ENCODE peak calls at places on chromosomes 7 and 10, in five cellular contexts. M, N, C, J and B are unnamed samples.

GRCh38 chr10:100741386-100742066 is 3.9 kb upstream of the PAX2 start:
- DNase-seq in M (no peak), N (no peak), C (no peak), J (no peak), B (no peak)

GRCh38 chr7:119905495-119905894 is 367.5 kb upstream of the KCND2 start:
- DNase-seq in M (no peak), N (no peak), C (no peak), J (no peak), B (no peak)

GRCh38 chr7:91847881-91848599 is 32.5 kb downstream of the MTERF1 start:
- DNase-seq in M (no peak), N (no peak), C (no peak), J (no peak), B (peak)

GRCh38 chr7:142811154-142811737 is 40.5 kb downstream of the PRSS2 start:
- DNase-seq in M (no peak), N (peak), C (peak), J (no peak), B (peak)

GRCh38 chr10:74282151-74282852 is 131.3 kb downstream of the ADK start:
- DNase-seq in M (no peak), N (no peak), C (no peak), J (no peak), B (no peak)

GRCh38 chr10:105953056-105953455 is 1211.5 kb downstream of the SORCS1 start:
- DNase-seq in M (no peak), N (no peak), C (no peak), J (no peak), B (no peak)

GRCh38 chr7:74376256-74377036 is 77.3 kb upstream of the GTF2IRD1 start:
- DNase-seq in M (no peak), N (no peak), C (no peak), J (no peak), B (no peak)

GRCh38 chr10:86212391-86212700 is 154.2 kb downstream of the GRID1 start:
- DNase-seq in M (no peak), N (no peak), C (no peak), J (no peak), B (no peak)

GRCh38 chr7:2166625-2167280 is 66.0 kb downstream of the MAD1L1 start:
- DNase-seq in M (peak), N (no peak), C (no peak), J (no peak), B (peak)

GRCh38 chr10:34488476-34489130 is 326.5 kb downstream of the PARD3 start:
- DNase-seq in M (no peak), N (no peak), C (no peak), J (no peak), B (no peak)

GRCh38 chr7:121831320-121831719 is 41.6 kb upstream of the PTPRZ1 start:
- DNase-seq in M (peak), N (no peak), C (no peak), J (no peak), B (peak)

GRCh38 chr7:27143022-27143949 is at the start of gene HOXA5:
- DNase-seq in M (no peak), N (no peak), C (peak), J (no peak), B (peak)